ENCODE peak calls at places on chromosomes 12 and 14, in four cellular contexts. O, R, D and X are unnamed samples.

GRCh38 chr14:35197015-35197414 is 74.7 kb downstream of the PRORP start:
- DNase-seq in O (no peak), R (no peak), D (no peak), X (peak)

GRCh38 chr12:131021142-131021541 is 67.4 kb downstream of the ADGRD1 start:
- DNase-seq in O (no peak), R (no peak), D (no peak), X (no peak)

GRCh38 chr14:70856851-70857498 is 47.7 kb upstream of the MAP3K9 start:
- DNase-seq in O (peak), R (no peak), D (no peak), X (peak)

GRCh38 chr14:92105073-92105844 is 1.1 kb downstream of the ATXN3 start:
- DNase-seq in O (no peak), R (no peak), D (no peak), X (peak)

GRCh38 chr12:6326316-6326959 is 15.4 kb downstream of the TNFRSF1A start:
- DNase-seq in O (no peak), R (no peak), D (no peak), X (no peak)

GRCh38 chr14:63404906-63405305 is 86.2 kb upstream of the GPHB5 start:
- DNase-seq in O (no peak), R (no peak), D (no peak), X (no peak)

GRCh38 chr12:20415013-20415412 is 46.7 kb downstream of the PDE3A start:
- DNase-seq in O (no peak), R (no peak), D (no peak), X (no peak)

GRCh38 chr12:88242161-88242925 is 100.2 kb downstream of the TMTC3 start:
- DNase-seq in O (peak), R (no peak), D (no peak), X (peak)

GRCh38 chr12:15701212-15701611 is 88.0 kb downstream of the EPS8 start:
- DNase-seq in O (no peak), R (no peak), D (no peak), X (no peak)

GRCh38 chr12:13546231-13546630 is 349.7 kb downstream of the EMP1 start:
- DNase-seq in O (no peak), R (no peak), D (no peak), X (no peak)

GRCh38 chr14:74571441-74571841 is 40.6 kb downstream of the LTBP2 start:
- DNase-seq in O (no peak), R (no peak), D (no peak), X (peak)

GRCh38 chr14:104298458-104298857 is 160.1 kb downstream of the KIF26A start:
- DNase-seq in O (no peak), R (no peak), D (no peak), X (no peak)

GRCh38 chr14:92035890-92036289 is 4.0 kb downstream of the TRIP11 start:
- DNase-seq in O (no peak), R (no peak), D (no peak), X (no peak)

GRCh38 chr14:53180272-53181221 is 27.4 kb upstream of the DDHD1 start:
- DNase-seq in O (no peak), R (no peak), D (no peak), X (no peak)

GRCh38 chr14:77284066-77284855 is 13.3 kb upstream of the NGB start:
- DNase-seq in O (no peak), R (no peak), D (no peak), X (no peak)

GRCh38 chr12:26648584-26648983 is 184.4 kb downstream of the ITPR2 start:
- DNase-seq in O (peak), R (no peak), D (no peak), X (peak)

GRCh38 chr12:26654623-26655022 is 178.4 kb downstream of the ITPR2 start:
- DNase-seq in O (no peak), R (no peak), D (no peak), X (no peak)

GRCh38 chr12:26651036-26651435 is 182.0 kb downstream of the ITPR2 start:
- DNase-seq in O (no peak), R (no peak), D (no peak), X (no peak)

GRCh38 chr12:26648999-26649398 is 184.0 kb downstream of the ITPR2 start:
- DNase-seq in O (no peak), R (no peak), D (no peak), X (no peak)

DNA sequence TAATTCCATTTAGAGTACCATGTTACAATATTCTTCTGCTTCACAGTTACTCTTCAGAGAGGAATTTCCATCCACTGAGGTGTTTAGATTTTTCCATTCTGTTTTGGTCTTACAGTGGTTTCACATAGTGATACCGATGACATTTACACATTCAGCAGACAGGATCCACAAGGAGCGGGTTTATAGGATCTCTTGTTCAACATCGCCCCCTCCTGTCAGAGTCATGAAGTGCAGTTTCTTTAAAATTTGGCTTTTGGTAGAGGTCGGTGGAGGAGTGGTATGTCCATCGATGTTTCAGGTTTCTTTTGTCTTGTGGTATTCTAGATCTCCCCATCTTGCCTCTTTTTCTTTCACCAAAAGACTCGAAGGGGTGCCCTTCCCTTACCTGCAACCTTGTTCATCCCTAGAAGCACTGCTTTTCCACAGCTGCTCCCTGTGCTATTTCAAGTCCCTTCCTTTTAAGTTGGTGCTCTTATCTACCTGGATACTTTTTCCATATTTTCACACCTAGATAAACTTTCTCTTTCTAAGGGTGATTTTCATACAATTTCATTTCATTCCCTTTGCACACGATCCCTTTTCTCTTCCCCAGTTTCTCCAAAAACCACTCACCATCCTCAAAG is 181.3 kb downstream of the ITPR2 start:
- DNase-seq in O (peak), R (no peak), D (no peak), X (peak)
- TF ChIP-seq CTCF in O (peak), R (peak), D (peak), X (peak)

GRCh38 chr12:80195143-80195726 is 95.9 kb downstream of the OTOGL start:
- DNase-seq in O (peak), R (no peak), D (no peak), X (peak)
- TF ChIP-seq CTCF in O (peak), R (peak), D (peak), X (peak)

DNA sequence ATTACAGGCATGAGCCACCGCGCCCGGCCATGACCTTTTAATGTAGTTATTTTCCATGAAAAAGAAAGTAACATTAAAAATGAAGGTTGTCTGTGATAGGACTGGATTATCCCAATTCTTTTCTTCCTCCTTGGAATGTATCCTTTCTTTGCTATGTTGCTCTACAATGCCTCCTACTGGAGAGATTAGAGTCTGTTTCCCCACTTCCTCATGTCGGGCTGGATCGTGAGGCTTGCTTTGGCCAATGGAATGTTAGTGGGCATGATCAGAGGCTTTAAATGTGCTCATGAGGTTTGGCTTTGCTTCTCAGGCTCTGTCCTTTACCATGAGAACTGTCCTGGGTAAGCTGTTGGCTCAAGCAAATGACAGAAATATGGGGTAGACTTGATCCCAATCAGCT is 34.7 kb upstream of the SOCS2 start:
- DNase-seq in O (no peak), R (no peak), D (no peak), X (no peak)
- TF ChIP-seq CTCF in O (peak), R (no peak), D (no peak), X (peak)

DNA sequence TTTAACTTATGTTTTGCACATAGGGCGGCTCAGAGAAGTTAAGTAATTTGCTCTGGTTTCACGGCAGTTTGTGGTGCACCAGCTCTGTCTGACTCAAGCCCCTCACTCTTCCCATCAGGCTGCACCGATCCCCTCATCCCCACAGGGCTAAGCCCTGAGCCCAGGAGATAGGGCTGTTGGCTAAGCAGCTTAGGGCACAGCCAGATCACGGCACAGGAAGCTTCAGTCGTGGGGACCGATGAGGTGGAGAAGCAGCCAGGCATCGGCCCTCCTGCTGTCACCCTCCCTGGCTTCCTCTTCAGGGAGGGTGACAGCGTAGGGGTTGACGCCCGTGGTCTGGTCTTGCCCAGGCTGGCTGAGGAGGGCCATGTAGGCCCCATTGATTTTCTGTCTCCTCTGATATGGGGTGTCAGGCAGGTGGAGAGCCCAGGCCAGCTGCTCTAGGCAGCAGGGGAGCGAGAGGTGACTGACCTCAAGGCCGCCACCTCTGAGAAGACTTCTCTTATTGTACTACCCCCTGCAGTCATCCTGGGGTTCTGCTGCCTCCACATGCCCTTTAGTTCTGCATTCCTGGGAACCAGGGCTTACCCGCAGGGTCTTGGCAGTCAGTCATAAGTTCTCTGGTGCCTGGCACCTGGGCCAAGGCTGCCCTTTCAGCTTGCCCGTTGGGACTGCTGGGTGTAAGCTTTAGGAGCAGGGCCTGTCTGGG is 166.4 kb downstream of the TSPAN9 start:
- DNase-seq in O (no peak), R (no peak), D (no peak), X (no peak)
- TF ChIP-seq CTCF in O (no peak), R (no peak), D (no peak), X (no peak)

GRCh38 chr12:52506858-52507715 is 13.1 kb downstream of the KRT5 start:
- DNase-seq in O (no peak), R (no peak), D (no peak), X (peak)
- TF ChIP-seq CTCF in O (peak), R (peak), D (peak), X (peak)

GRCh38 chr12:125295550-125295949 is 230.3 kb downstream of the AACS start:
- DNase-seq in O (no peak), R (no peak), D (no peak), X (no peak)
- TF ChIP-seq CTCF in O (no peak), R (no peak), D (no peak), X (no peak)

DNA sequence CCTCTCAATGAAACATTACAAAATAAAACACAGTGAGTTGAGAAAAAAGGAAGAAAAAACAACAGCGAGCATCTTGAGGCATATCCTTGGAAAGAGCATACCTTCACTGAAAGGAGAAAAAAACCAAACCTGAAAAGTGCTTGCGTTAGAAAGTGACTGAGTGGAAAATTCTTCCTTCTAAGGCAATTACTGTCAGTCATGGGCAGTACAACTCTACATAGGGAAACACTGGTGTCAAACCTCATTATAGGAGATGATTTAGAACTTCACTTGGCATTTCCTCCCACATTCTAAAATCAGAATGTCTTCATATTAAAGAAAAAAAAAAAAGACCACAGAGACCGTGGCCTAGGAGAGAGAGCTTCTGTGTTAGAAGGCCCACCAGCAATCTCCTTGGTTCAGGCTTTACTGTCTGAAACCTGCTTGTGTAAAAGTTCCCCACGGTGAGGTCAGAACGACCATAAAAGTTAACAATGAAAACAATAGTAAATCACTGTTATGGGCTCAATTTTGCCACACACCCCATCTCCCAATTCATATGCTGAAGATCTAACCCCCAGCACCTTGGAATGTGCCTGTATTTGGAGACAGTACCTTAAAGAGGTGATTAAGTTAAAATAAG is 91.1 kb upstream of the CRY1 start:
- DNase-seq in O (no peak), R (no peak), D (no peak), X (no peak)
- TF ChIP-seq CTCF in O (no peak), R (no peak), D (no peak), X (no peak)